ENCODE peak calls at places on chromosomes 3 and 15, in nine cellular contexts. One of them, this sample, is unnamed.
A peak's percentile ranks its signal among the peaks of the same experiment; 100 is the strongest.

GRCh38 chr3:182284793-182285192 is 508.5 kb upstream of the ATP11B start:
- DNase-seq in pons: no peak
- DNase-seq in AG10803: no peak
- DNase-seq in aorta: no peak
- DNase-seq in psoas muscle: no peak
- DNase-seq in adipocyte: no peak
- DNase-seq in Daoy: no peak
- DNase-seq in B cell: no peak
- DNase-seq in GM20000: no peak
- DNase-seq in this sample: no peak

GRCh38 chr15:83092309-83092976 is 15.0 kb upstream of the TM6SF1 start:
- DNase-seq in adipocyte: no peak
- DNase-seq in psoas muscle: no peak
- DNase-seq in B cell: peak; percentile 45
- DNase-seq in AG10803: no peak
- DNase-seq in pons: peak; percentile 90
- DNase-seq in Daoy: no peak
- DNase-seq in aorta: peak; percentile 70
- DNase-seq in GM20000: peak; percentile 65
- DNase-seq in this sample: no peak

GRCh38 chr15:70061086-70061370 is 36.7 kb downstream of the TLE3 start:
- DNase-seq in adipocyte: no peak
- DNase-seq in aorta: no peak
- DNase-seq in pons: no peak
- DNase-seq in Daoy: no peak
- DNase-seq in psoas muscle: no peak
- DNase-seq in B cell: no peak
- DNase-seq in AG10803: no peak
- DNase-seq in GM20000: no peak
- DNase-seq in this sample: no peak

GRCh38 chr3:181855825-181856224 is 144.1 kb downstream of the SOX2 start:
- DNase-seq in Daoy: no peak
- DNase-seq in AG10803: no peak
- DNase-seq in pons: no peak
- DNase-seq in GM20000: no peak
- DNase-seq in psoas muscle: no peak
- DNase-seq in B cell: no peak
- DNase-seq in aorta: no peak
- DNase-seq in adipocyte: no peak
- DNase-seq in this sample: no peak

GRCh38 chr3:123421353-123422174 is 27.3 kb downstream of the ADCY5 start:
- DNase-seq in adipocyte: peak; percentile 17
- DNase-seq in AG10803: no peak
- DNase-seq in pons: peak; percentile 54
- DNase-seq in aorta: peak; percentile 51
- DNase-seq in B cell: no peak
- DNase-seq in GM20000: no peak
- DNase-seq in psoas muscle: peak; percentile 69
- DNase-seq in Daoy: peak; percentile 39
- DNase-seq in this sample: no peak

GRCh38 chr15:34993413-34993812 is 5.3 kb upstream of the ZNF770 start:
- DNase-seq in pons: no peak
- DNase-seq in AG10803: no peak
- DNase-seq in adipocyte: no peak
- DNase-seq in Daoy: no peak
- DNase-seq in GM20000: no peak
- DNase-seq in B cell: no peak
- DNase-seq in aorta: no peak
- DNase-seq in psoas muscle: no peak
- DNase-seq in this sample: no peak

GRCh38 chr3:182596673-182597410 is 196.5 kb upstream of the ATP11B start:
- DNase-seq in B cell: no peak
- DNase-seq in aorta: no peak
- DNase-seq in pons: no peak
- DNase-seq in Daoy: no peak
- DNase-seq in GM20000: no peak
- DNase-seq in psoas muscle: no peak
- DNase-seq in AG10803: no peak
- DNase-seq in adipocyte: no peak
- DNase-seq in this sample: no peak

GRCh38 chr3:98733055-98733777 is 29.9 kb upstream of the ST3GAL6 start:
- DNase-seq in Daoy: peak; percentile 48
- DNase-seq in adipocyte: peak; percentile 50
- DNase-seq in GM20000: peak; percentile 53
- DNase-seq in psoas muscle: peak; percentile 62
- DNase-seq in B cell: peak; percentile 31
- DNase-seq in pons: peak; percentile 18
- DNase-seq in AG10803: no peak
- DNase-seq in aorta: peak; percentile 67
- DNase-seq in this sample: no peak

GRCh38 chr3:126128504-126129407 is 44.8 kb upstream of the SLC41A3 start:
- DNase-seq in Daoy: no peak
- DNase-seq in adipocyte: no peak
- DNase-seq in GM20000: no peak
- DNase-seq in aorta: peak; percentile 34
- DNase-seq in AG10803: no peak
- DNase-seq in pons: no peak
- DNase-seq in B cell: no peak
- DNase-seq in psoas muscle: peak; percentile 30
- DNase-seq in this sample: no peak

This sample was measured in COLO829.